ENCODE peak calls at places on chromosomes 4 and X, in five cellular contexts. S is frontal cortex; C is H7; L is activated T-helper 9 cell treated with anti-CD3 and anti-CD28 coated beads, Interleukin-2, amount 50 U/mL, for 16 hours; D is cardiac muscle cell. B is an unnamed sample.

GRCh38 chr4:179110356-179110755 is 1668.1 kb upstream of the AGA start:
- DNase-seq in S (no peak), C (no peak), L (no peak), D (no peak), B (no peak)

GRCh38 chr4:184671101-184671500 is 21.6 kb downstream of the PRIMPOL start:
- DNase-seq in S (no peak), C (no peak), L (no peak), D (no peak), B (no peak)

GRCh38 chr4:152488246-152488645 is 47.6 kb downstream of the FBXW7 start:
- DNase-seq in S (no peak), C (no peak), L (no peak), D (no peak), B (no peak)

GRCh38 chr4:177759714-177760113 is 317.5 kb upstream of the AGA start:
- DNase-seq in S (no peak), C (no peak), L (no peak), D (no peak), B (no peak)

GRCh38 chr4:112130903-112131302 is 14.4 kb upstream of the FAM241A start:
- DNase-seq in S (no peak), C (peak), L (no peak), D (peak), B (no peak)

GRCh38 chr4:26139310-26139924 is 181.4 kb upstream of the RBPJ start:
- DNase-seq in S (no peak), C (peak), L (no peak), D (no peak), B (no peak)

GRCh38 chrX:98956014-98956413 is 1454.1 kb downstream of the PCDH19 start:
- DNase-seq in S (no peak), C (no peak), L (no peak), D (no peak), B (no peak)

GRCh38 chr4:100694467-100694866 is 176.6 kb upstream of the EMCN start:
- DNase-seq in S (no peak), C (no peak), L (no peak), D (no peak), B (no peak)

GRCh38 chr4:2813446-2814405 is 20.8 kb downstream of the SH3BP2 start:
- DNase-seq in S (no peak), C (no peak), L (no peak), D (no peak), B (peak)

GRCh38 chr4:83247415-83248357 is 36.9 kb downstream of the COQ2 start:
- DNase-seq in S (no peak), C (no peak), L (no peak), D (no peak), B (no peak)

GRCh38 chrX:43526206-43526605 is 129.9 kb upstream of the MAOA start:
- DNase-seq in S (no peak), C (no peak), L (no peak), D (no peak), B (no peak)

GRCh38 chrX:13689519-13690211 is 737 bp downstream of the RAB9A start:
- DNase-seq in S (no peak), C (peak), L (no peak), D (peak), B (no peak)

GRCh38 chr4:127870688-127871087 is 10.0 kb upstream of the PLK4 start:
- DNase-seq in S (peak), C (no peak), L (no peak), D (peak), B (no peak)

GRCh38 chrX:43564953-43565352 is 91.1 kb upstream of the MAOA start:
- DNase-seq in S (no peak), C (no peak), L (no peak), D (no peak), B (no peak)

GRCh38 chrX:40366661-40367060 is 214.1 kb upstream of the ATP6AP2 start:
- DNase-seq in S (no peak), C (peak), L (no peak), D (no peak), B (no peak)

GRCh38 chr4:172648471-172648870 is 520.1 kb upstream of the GALNT7 start:
- DNase-seq in S (no peak), C (no peak), L (no peak), D (no peak), B (no peak)

GRCh38 chrX:26918633-26919032 is 544.5 kb downstream of the PPP4R3C start:
- DNase-seq in S (no peak), C (peak), L (no peak), D (peak), B (no peak)

GRCh38 chrX:150813922-150814321 is 84.5 kb downstream of the CD99L2 start:
- DNase-seq in S (no peak), C (no peak), L (no peak), D (no peak), B (no peak)

GRCh38 chr4:118740869-118741268 is 55.7 kb downstream of the METTL14 start:
- DNase-seq in S (no peak), C (no peak), L (no peak), D (peak), B (no peak)

GRCh38 chr4:161419822-161420221 is 744.0 kb downstream of the FSTL5 start:
- DNase-seq in S (no peak), C (peak), L (no peak), D (no peak), B (no peak)

GRCh38 chr4:100257567-100257966 is 67.3 kb upstream of the DDIT4L start:
- DNase-seq in S (no peak), C (no peak), L (no peak), D (no peak), B (no peak)